ENCODE peak calls at places on chromosomes 7 and 10, in eight cellular contexts. F, N, O, J, K, D, B and I are unnamed samples.

GRCh38 chr10:68188835-68189234 is 43.1 kb downstream of the ATOH7 start:
- DNase-seq in N (no peak), J (no peak), K (no peak), B (no peak), O (no peak), F (no peak), D (no peak), I (no peak)

GRCh38 chr7:54778696-54779285 is 19.8 kb upstream of the SEC61G start:
- DNase-seq in O (no peak), N (no peak), B (no peak), K (no peak), F (no peak), J (no peak), D (no peak), I (no peak)

GRCh38 chr10:33085313-33085833 is 127.3 kb upstream of the ITGB1 start:
- DNase-seq in O (no peak), K (no peak), D (no peak), N (no peak), J (no peak), B (no peak), F (no peak), I (no peak)

GRCh38 chr7:155348806-155349205 is 51.1 kb downstream of the INSIG1 start:
- DNase-seq in J (no peak), K (no peak), F (no peak), N (no peak), B (no peak), D (peak; percentile 24), O (no peak), I (no peak)

GRCh38 chr7:91519241-91520200 is 255.3 kb downstream of the FZD1 start:
- DNase-seq in J (no peak), B (peak; percentile 4), D (no peak), N (no peak), F (no peak), K (no peak), O (no peak), I (no peak)

GRCh38 chr7:41065663-41066062 is 637.2 kb downstream of the INHBA start:
- DNase-seq in N (no peak), J (no peak), F (peak; percentile 93), B (no peak), K (no peak), D (no peak), O (no peak), I (no peak)

GRCh38 chr7:44065431-44066110 is at the start of gene PGAM2:
- DNase-seq in N (no peak), J (no peak), K (no peak), D (peak; percentile 50), B (no peak), O (peak; percentile 61), F (no peak), I (peak; percentile 35)

GRCh38 chr7:48295572-48295971 is 124.3 kb downstream of the ABCA13 start:
- DNase-seq in K (no peak), O (no peak), B (no peak), D (no peak), J (no peak), F (no peak), N (no peak), I (no peak)

GRCh38 chr7:157738064-157738460 is 401.3 kb downstream of the DNAJB6 start:
- DNase-seq in N (no peak), J (peak; percentile 37), B (peak; percentile 23), K (no peak), D (no peak), O (peak; percentile 27), F (no peak), I (no peak)

GRCh38 chr7:43577485-43577951 is 5.4 kb upstream of the STK17A start:
- DNase-seq in N (no peak), B (peak; percentile 53), O (peak; percentile 31), K (no peak), D (no peak), F (peak; percentile 63), J (no peak), I (no peak)

GRCh38 chr10:69495666-69496065 is 44.4 kb downstream of the TSPAN15 start:
- DNase-seq in O (no peak), B (no peak), J (no peak), F (no peak), N (no peak), K (no peak), D (peak; percentile 7), I (no peak)

GRCh38 chr7:158255156-158255555 is 332.5 kb downstream of the PTPRN2 start:
- DNase-seq in D (no peak), B (no peak), F (no peak), J (no peak), N (no peak), K (no peak), O (peak; percentile 3), I (no peak)

GRCh38 chr7:4883352-4884144 is at the start of gene RADIL:
- DNase-seq in N (peak; percentile 57), J (peak; percentile 84), O (peak; percentile 98), F (peak; percentile 11), K (peak; percentile 90), D (peak; percentile 94), B (peak; percentile 91), I (peak; percentile 97)

GRCh38 chr7:63040966-63041610 is 957.6 kb upstream of the ZNF722 start:
- DNase-seq in J (no peak), K (no peak), D (no peak), B (no peak), F (no peak), O (no peak), N (no peak), I (no peak)

DNA sequence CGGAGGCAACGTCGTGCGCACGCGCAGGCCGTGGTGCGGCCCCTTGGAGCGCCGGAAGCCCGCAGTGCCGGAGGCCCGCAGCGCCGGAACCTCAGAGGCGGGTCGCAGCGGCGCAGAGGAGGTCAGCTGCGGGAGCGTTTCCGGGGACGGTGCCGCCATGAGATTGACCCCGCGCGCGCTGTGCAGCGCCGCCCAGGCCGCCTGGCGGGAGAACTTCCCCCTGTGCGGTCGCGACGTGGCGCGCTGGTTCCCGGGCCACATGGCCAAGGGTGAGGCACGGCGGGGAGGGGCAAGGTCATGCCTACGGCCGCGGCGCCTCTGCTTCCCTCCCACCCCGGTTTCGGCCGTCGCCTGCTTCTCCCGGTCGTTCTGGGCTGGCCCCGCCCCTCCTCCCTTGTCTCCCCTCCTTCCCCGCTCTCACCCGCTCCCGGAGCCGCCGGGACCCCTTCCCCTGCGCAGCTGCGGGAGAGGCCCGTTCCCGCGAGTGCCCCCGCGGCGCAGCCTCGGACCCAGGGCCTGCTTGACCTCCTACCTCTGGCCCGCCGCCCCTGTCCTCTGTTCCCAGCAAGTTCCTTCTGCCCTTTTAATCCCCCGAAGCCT is at the start of gene MTG1:
- DNase-seq in F (peak; percentile 89), K (peak; percentile 61), N (peak; percentile 97), O (peak; percentile 96), B (peak; percentile 92), J (peak; percentile 94), D (peak; percentile 96), I (peak; percentile 92)
- TF ChIP-seq CTCF in F (no peak), K (no peak), N (peak; percentile 3), O (no peak), B (no peak), J (peak; percentile 29), D (peak; percentile 24), I (no peak)

DNA sequence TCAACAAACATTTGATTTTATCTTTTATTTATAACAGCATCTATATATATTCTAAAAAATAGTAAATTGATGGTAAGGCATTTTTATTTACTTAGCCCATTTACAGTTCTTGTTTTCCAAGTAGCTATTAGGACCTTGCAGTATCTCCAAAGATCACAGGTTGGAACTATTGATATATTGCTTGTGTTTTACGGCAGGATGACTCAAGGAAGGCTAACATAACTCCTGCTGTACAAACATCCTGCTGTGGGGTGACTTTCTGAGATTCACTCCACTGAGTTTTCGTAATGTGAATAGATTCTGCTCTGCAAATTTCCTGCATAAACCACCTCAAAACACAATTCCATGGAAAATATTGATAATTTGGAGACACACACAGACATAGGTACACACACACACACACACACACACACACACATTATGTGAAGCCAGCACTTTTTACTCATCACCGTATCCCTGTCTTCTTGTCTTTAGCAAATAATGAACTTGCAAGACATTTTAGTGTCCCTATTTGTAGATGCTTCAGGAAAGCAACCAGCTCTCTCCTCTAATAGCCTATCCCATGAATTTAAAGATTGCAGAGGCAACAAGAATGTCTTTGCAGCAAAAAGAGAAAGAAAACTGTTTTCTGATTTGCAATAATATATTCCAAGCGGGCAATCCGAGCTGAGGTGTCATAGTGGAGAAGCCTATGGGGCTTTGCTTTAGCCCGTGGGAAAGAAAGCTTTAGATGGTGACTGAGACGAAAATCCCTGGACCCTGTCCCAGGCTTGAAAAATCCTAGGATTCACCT is 722 bp downstream of the AGR2 start:
- DNase-seq in K (no peak), F (no peak), J (no peak), D (no peak), B (no peak), O (no peak), N (no peak), I (no peak)
- TF ChIP-seq CTCF in K (no peak), F (no peak), J (no peak), D (no peak), B (no peak), O (no peak), N (no peak), I (no peak)

GRCh38 chr10:43078986-43079273 is 2.1 kb downstream of the RET start:
- DNase-seq in D (no peak), K (peak; percentile 72), N (peak; percentile 22), O (peak; percentile 88), J (peak; percentile 51), F (no peak), B (peak; percentile 14), I (peak; percentile 47)
- TF ChIP-seq CTCF in D (peak; percentile 47), K (peak; percentile 56), N (peak; percentile 61), O (peak; percentile 69), J (peak; percentile 64), F (no peak), B (peak; percentile 54), I (peak; percentile 48)

GRCh38 chr10:114709966-114710365 is 51.9 kb upstream of the ABLIM1 start:
- DNase-seq in D (no peak), K (no peak), N (no peak), B (peak; percentile 62), F (peak; percentile 82), J (no peak), O (no peak), I (no peak)

GRCh38 chr10:114706458-114707055 is 48.5 kb upstream of the ABLIM1 start:
- DNase-seq in N (no peak), F (peak; percentile 53), D (no peak), O (no peak), J (no peak), B (no peak), K (no peak), I (no peak)

GRCh38 chr10:114708084-114708483 is 50.0 kb upstream of the ABLIM1 start:
- DNase-seq in D (no peak), O (no peak), N (no peak), K (no peak), B (no peak), J (no peak), F (no peak), I (no peak)

GRCh38 chr10:114711487-114712250 is 53.6 kb upstream of the ABLIM1 start:
- DNase-seq in K (no peak), O (peak; percentile 22), N (no peak), D (no peak), F (no peak), J (no peak), B (no peak), I (no peak)

DNA sequence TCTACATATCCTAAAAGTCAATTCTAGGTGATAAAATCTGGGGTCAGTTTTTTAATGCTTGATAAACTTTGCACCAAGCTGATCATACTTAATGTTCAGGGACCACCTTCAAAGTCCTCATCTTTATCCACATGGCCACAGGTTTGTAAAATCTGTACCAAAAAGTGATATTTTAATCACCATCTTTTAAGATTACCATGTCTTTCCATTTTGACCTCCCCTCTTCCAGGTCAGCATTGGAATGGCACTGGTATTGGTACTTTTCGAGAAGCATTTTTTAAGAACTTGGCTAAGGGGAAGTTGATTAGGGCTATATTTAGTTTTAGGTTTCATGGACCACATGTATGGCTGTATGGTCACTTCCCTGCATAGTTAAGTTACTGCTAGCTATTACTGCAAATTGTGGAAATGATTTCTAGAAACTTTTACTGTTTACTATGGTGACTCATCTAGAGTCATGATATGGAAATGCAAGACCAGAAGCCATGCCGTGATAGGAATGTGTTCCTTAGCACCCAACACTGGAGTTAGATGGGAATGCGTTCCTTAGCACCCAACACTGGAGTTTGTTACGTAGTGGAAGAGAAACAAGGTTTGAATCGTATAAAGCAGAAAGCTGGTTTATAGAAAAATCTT is 50.8 kb upstream of the ABLIM1 start:
- DNase-seq in D (no peak), O (no peak), J (no peak), N (no peak), B (peak; percentile 71), F (peak; percentile 87), K (no peak), I (no peak)
- TF ChIP-seq CTCF in D (no peak), O (no peak), J (no peak), N (no peak), B (no peak), F (no peak), K (no peak), I (no peak)